ENCODE peak calls at places on chromosomes 6 and 20, in eight cellular contexts. U is neural crest cell, R is endothelial cell, J is kidney epithelial cell, V is RWPE1, I is MCF 10A, Y is astrocyte of the cerebellum, G is fibroblast of mammary gland. N is an unnamed sample.

GRCh38 chr20:45970646-45971424 is 1.2 kb downstream of the ZNF335 start:
- DNase-seq in J (no peak), V (no peak), Y (peak), R (no peak), I (no peak), G (peak), U (no peak), N (peak)

GRCh38 chr20:59382907-59383306 is 82.5 kb downstream of the EDN3 start:
- DNase-seq in V (no peak), I (no peak), G (no peak), Y (no peak), J (no peak), U (no peak), R (no peak), N (no peak)

GRCh38 chr6:139173172-139173571 is 38.3 kb downstream of the HECA start:
- DNase-seq in J (no peak), R (no peak), V (no peak), G (peak), Y (no peak), I (peak), U (no peak), N (peak)

GRCh38 chr20:49603209-49603627 is 35.3 kb upstream of the PTGIS start:
- DNase-seq in I (no peak), Y (no peak), J (no peak), G (peak), U (no peak), V (no peak), R (peak), N (peak)

GRCh38 chr6:136922680-136922996 is 537 bp downstream of the SLC35D3 start:
- DNase-seq in U (peak), V (no peak), J (no peak), R (no peak), G (no peak), I (no peak), Y (no peak), N (peak)

GRCh38 chr6:43803783-43804549 is 34.0 kb downstream of the VEGFA start:
- DNase-seq in J (peak), U (no peak), R (no peak), I (peak), G (no peak), V (no peak), Y (no peak), N (peak)

GRCh38 chr6:148170286-148170685 is 172.4 kb upstream of the SASH1 start:
- DNase-seq in V (no peak), Y (no peak), G (no peak), J (no peak), R (no peak), U (no peak), I (no peak), N (no peak)

GRCh38 chr20:1711266-1711665 is 53.7 kb upstream of the SIRPG start:
- DNase-seq in J (no peak), G (no peak), I (no peak), R (no peak), V (no peak), U (no peak), Y (no peak), N (no peak)

GRCh38 chr6:170110201-170111140 is 180.4 kb downstream of the DLL1 start:
- DNase-seq in J (no peak), I (no peak), U (no peak), V (no peak), Y (no peak), R (no peak), G (no peak), N (no peak)

GRCh38 chr6:36956111-36956820 is 1.7 kb downstream of the PI16 start:
- DNase-seq in R (no peak), G (peak), I (peak), Y (no peak), V (peak), U (no peak), J (no peak), N (no peak)

GRCh38 chr6:43940071-43940392 is 170.0 kb downstream of the VEGFA start:
- DNase-seq in R (no peak), U (no peak), J (no peak), I (no peak), V (no peak), G (no peak), Y (no peak), N (no peak)

GRCh38 chr6:24492475-24492874 is 2.3 kb upstream of the ALDH5A1 start:
- DNase-seq in U (no peak), J (no peak), G (no peak), R (peak), I (no peak), V (no peak), Y (no peak), N (peak)

GRCh38 chr20:32006841-32007786 is 3.1 kb upstream of the CCM2L start:
- DNase-seq in G (no peak), R (no peak), I (no peak), Y (no peak), U (no peak), V (no peak), J (no peak), N (no peak)

GRCh38 chr20:62156592-62157386 is 13.2 kb downstream of the SS18L1 start:
- DNase-seq in G (peak), Y (no peak), I (peak), R (peak), J (no peak), V (no peak), U (peak), N (peak)

GRCh38 chr20:14234666-14235295 is 102.6 kb downstream of the FLRT3 start:
- DNase-seq in R (no peak), U (no peak), Y (no peak), I (peak), V (peak), G (peak), J (no peak), N (no peak)

GRCh38 chr20:21291026-21291425 is 12.1 kb upstream of the XRN2 start:
- DNase-seq in Y (no peak), G (peak), R (no peak), J (no peak), I (no peak), U (no peak), V (no peak), N (no peak)

GRCh38 chr6:30013296-30013922 is 47.7 kb upstream of the POLR1H start:
- DNase-seq in V (peak), R (no peak), J (no peak), U (peak), I (peak), Y (no peak), G (no peak), N (no peak)

GRCh38 chr6:129381885-129382284 is 328.1 kb downstream of the ARHGAP18 start:
- DNase-seq in Y (no peak), J (no peak), G (no peak), R (no peak), U (no peak), V (no peak), I (no peak), N (no peak)

GRCh38 chr6:147615659-147616456 is 107.4 kb downstream of the SAMD5 start:
- DNase-seq in R (no peak), V (no peak), G (peak), I (no peak), J (no peak), Y (peak), U (no peak), N (no peak)

GRCh38 chr6:51410453-51410852 is 591.8 kb downstream of the TFAP2B start:
- DNase-seq in V (no peak), J (no peak), I (no peak), G (no peak), R (no peak), U (no peak), Y (no peak), N (no peak)

GRCh38 chr6:34150766-34151165 is 4.9 kb upstream of the GRM4 start:
- DNase-seq in V (no peak), G (no peak), R (no peak), J (no peak), I (no peak), U (no peak), Y (no peak), N (no peak)

GRCh38 chr6:10268111-10268510 is 146.8 kb downstream of the TFAP2A start:
- DNase-seq in J (no peak), I (no peak), U (no peak), G (no peak), V (no peak), R (no peak), Y (no peak), N (no peak)

GRCh38 chr6:20326422-20326728 is 75.3 kb upstream of the E2F3 start:
- DNase-seq in J (no peak), G (no peak), Y (no peak), U (no peak), V (no peak), I (no peak), R (no peak), N (no peak)

GRCh38 chr20:57609842-57610167 is 10.4 kb downstream of the ZBP1 start:
- DNase-seq in J (no peak), I (no peak), G (no peak), Y (no peak), U (no peak), R (no peak), V (no peak), N (no peak)
- TF ChIP-seq CTCF in J (peak), I (no peak), G (no peak), Y (no peak), U (no peak), R (no peak), V (no peak), N (peak)

GRCh38 chr6:103798166-103798565 is 1061.6 kb downstream of the HACE1 start:
- DNase-seq in V (no peak), I (no peak), Y (no peak), U (no peak), J (no peak), G (no peak), R (no peak), N (no peak)

GRCh38 chr6:103800131-103800670 is 1059.5 kb downstream of the HACE1 start:
- DNase-seq in J (no peak), R (no peak), V (no peak), U (no peak), I (no peak), Y (no peak), G (no peak), N (no peak)

GRCh38 chr6:103797738-103798137 is 1062.0 kb downstream of the HACE1 start:
- DNase-seq in Y (no peak), V (no peak), J (no peak), I (peak), U (no peak), R (no peak), G (peak), N (no peak)
- TF ChIP-seq CTCF in Y (no peak), V (peak), J (peak), I (peak), U (peak), R (no peak), G (peak), N (peak)

GRCh38 chr20:36956674-36957073 is 5.2 kb upstream of the SAMHD1 start:
- DNase-seq in R (no peak), U (no peak), V (no peak), G (no peak), Y (no peak), J (no peak), I (no peak), N (no peak)

GRCh38 chr20:36951977-36952738 is 650 bp upstream of the SAMHD1 start:
- DNase-seq in G (no peak), I (no peak), R (no peak), Y (no peak), V (no peak), U (no peak), J (no peak), N (no peak)

GRCh38 chr20:36950432-36951197 is 893 bp downstream of the SAMHD1 start:
- DNase-seq in V (peak), J (no peak), Y (no peak), U (peak), R (peak), G (peak), I (peak), N (peak)

GRCh38 chr20:36951198-36951976 is at the start of gene SAMHD1:
- DNase-seq in I (peak), Y (peak), V (peak), R (peak), U (peak), J (peak), G (peak), N (peak)
- TF ChIP-seq CTCF in I (no peak), Y (no peak), V (no peak), R (no peak), U (no peak), J (no peak), G (no peak), N (no peak)

GRCh38 chr6:131781717-131782116 is 26.1 kb upstream of the ENPP1 start:
- DNase-seq in R (no peak), G (no peak), Y (no peak), I (no peak), U (no peak), V (no peak), J (no peak), N (no peak)

GRCh38 chr6:131779304-131779703 is 28.5 kb upstream of the ENPP1 start:
- DNase-seq in V (no peak), U (no peak), J (no peak), Y (peak), I (no peak), G (no peak), R (no peak), N (no peak)

GRCh38 chr6:131780600-131780999 is 27.2 kb upstream of the ENPP1 start:
- DNase-seq in G (no peak), V (no peak), U (no peak), J (no peak), R (no peak), Y (no peak), I (no peak), N (no peak)

GRCh38 chr6:131784561-131784960 is 23.3 kb upstream of the ENPP1 start:
- DNase-seq in I (no peak), V (no peak), J (no peak), Y (no peak), U (no peak), G (peak), R (no peak), N (no peak)

DNA sequence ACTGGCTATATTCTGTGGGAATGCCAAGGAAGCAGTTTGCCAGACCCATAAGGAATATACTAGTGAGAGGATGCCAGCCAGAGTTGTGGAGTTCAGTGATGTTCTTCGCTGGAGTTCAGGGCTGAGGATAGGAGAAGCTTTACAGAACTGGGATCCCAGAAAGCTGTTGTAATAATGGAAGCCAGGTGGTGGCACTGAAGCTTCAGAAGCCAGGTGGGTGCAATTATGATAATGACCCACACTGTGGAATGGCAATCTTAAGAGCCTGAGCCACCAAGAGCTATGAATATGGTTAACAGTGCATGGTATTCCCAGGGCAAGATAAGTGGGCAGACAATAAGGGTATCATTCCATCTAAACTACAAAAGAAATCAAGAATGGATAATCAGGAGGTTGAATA is 25.1 kb upstream of the ENPP1 start:
- DNase-seq in Y (no peak), V (no peak), G (no peak), U (no peak), R (no peak), J (no peak), I (peak), N (peak)
- TF ChIP-seq CTCF in Y (no peak), V (no peak), G (no peak), U (no peak), R (no peak), J (peak), I (no peak), N (peak)

N was measured in Calu3.